ENCODE peak calls at places on chromosomes 16 and 17, in eight cellular contexts. One of them, this sample, is unnamed.
A peak's percentile ranks its signal among the peaks of the same experiment; 100 is the strongest.

GRCh38 chr16:58882292-58882691 is 148.2 kb upstream of the GOT2 start:
- DNase-seq in osteocyte: no peak
- DNase-seq in HFFc6: no peak
- DNase-seq in heart right ventricle: no peak
- DNase-seq in GM10248: peak; percentile 47
- DNase-seq in cardiac fibroblast: no peak
- DNase-seq in fibroblast of mammary gland: no peak
- DNase-seq in breast epithelium: no peak
- DNase-seq in this sample: no peak

GRCh38 chr17:73201215-73202069 is 8.6 kb downstream of the COG1 start:
- DNase-seq in fibroblast of mammary gland: peak; percentile 49
- DNase-seq in heart right ventricle: peak; percentile 24
- DNase-seq in cardiac fibroblast: no peak
- DNase-seq in osteocyte: no peak
- DNase-seq in GM10248: no peak
- DNase-seq in breast epithelium: no peak
- DNase-seq in HFFc6: no peak
- DNase-seq in this sample: no peak

GRCh38 chr17:74584307-74584706 is 7.8 kb downstream of the CD300LD start:
- DNase-seq in osteocyte: no peak
- DNase-seq in heart right ventricle: no peak
- DNase-seq in cardiac fibroblast: no peak
- DNase-seq in breast epithelium: no peak
- DNase-seq in GM10248: no peak
- DNase-seq in HFFc6: no peak
- DNase-seq in fibroblast of mammary gland: no peak
- DNase-seq in this sample: no peak

GRCh38 chr16:1054660-1055556 is 17.6 kb upstream of the SSTR5 start:
- DNase-seq in cardiac fibroblast: peak; percentile 59
- DNase-seq in breast epithelium: no peak
- DNase-seq in HFFc6: no peak
- DNase-seq in osteocyte: no peak
- DNase-seq in GM10248: peak; percentile 72
- DNase-seq in fibroblast of mammary gland: peak; percentile 42
- DNase-seq in heart right ventricle: peak; percentile 69
- DNase-seq in this sample: peak; percentile 47

GRCh38 chr16:11084484-11085024 is 140.2 kb downstream of the CLEC16A start:
- DNase-seq in HFFc6: peak; percentile 80
- DNase-seq in osteocyte: no peak
- DNase-seq in breast epithelium: no peak
- DNase-seq in cardiac fibroblast: peak; percentile 81
- DNase-seq in GM10248: no peak
- DNase-seq in heart right ventricle: no peak
- DNase-seq in fibroblast of mammary gland: peak; percentile 92
- DNase-seq in this sample: peak; percentile 50

GRCh38 chr17:76432712-76433336 is 20.1 kb downstream of the UBE2O start:
- DNase-seq in osteocyte: no peak
- DNase-seq in breast epithelium: no peak
- DNase-seq in fibroblast of mammary gland: peak; percentile 51
- DNase-seq in GM10248: no peak
- DNase-seq in HFFc6: peak; percentile 38
- DNase-seq in heart right ventricle: no peak
- DNase-seq in cardiac fibroblast: peak; percentile 46
- DNase-seq in this sample: peak; percentile 24

GRCh38 chr16:18816286-18816685 is 14.9 kb upstream of the ARL6IP1 start:
- DNase-seq in HFFc6: no peak
- DNase-seq in heart right ventricle: no peak
- DNase-seq in GM10248: no peak
- DNase-seq in breast epithelium: no peak
- DNase-seq in fibroblast of mammary gland: no peak
- DNase-seq in osteocyte: no peak
- DNase-seq in cardiac fibroblast: no peak
- DNase-seq in this sample: no peak

GRCh38 chr16:4314532-4315184 is 1.2 kb upstream of the GLIS2 start:
- DNase-seq in osteocyte: peak; percentile 88
- DNase-seq in cardiac fibroblast: peak; percentile 57
- DNase-seq in HFFc6: peak; percentile 42
- DNase-seq in breast epithelium: no peak
- DNase-seq in heart right ventricle: no peak
- DNase-seq in GM10248: no peak
- DNase-seq in fibroblast of mammary gland: peak; percentile 64
- DNase-seq in this sample: no peak

GRCh38 chr17:74466111-74466784 is at the start of gene CD300A:
- DNase-seq in HFFc6: no peak
- DNase-seq in osteocyte: no peak
- DNase-seq in cardiac fibroblast: no peak
- DNase-seq in fibroblast of mammary gland: no peak
- DNase-seq in breast epithelium: no peak
- DNase-seq in heart right ventricle: peak; percentile 49
- DNase-seq in GM10248: no peak
- DNase-seq in this sample: no peak

GRCh38 chr16:77840623-77841274 is 52.4 kb downstream of the VAT1L start:
- DNase-seq in osteocyte: no peak
- DNase-seq in GM10248: no peak
- DNase-seq in breast epithelium: no peak
- DNase-seq in heart right ventricle: no peak
- DNase-seq in HFFc6: no peak
- DNase-seq in fibroblast of mammary gland: no peak
- DNase-seq in cardiac fibroblast: no peak
- DNase-seq in this sample: peak; percentile 27

GRCh38 chr16:86044241-86044671 is 145.3 kb downstream of the IRF8 start:
- DNase-seq in HFFc6: peak; percentile 15
- DNase-seq in heart right ventricle: peak; percentile 46
- DNase-seq in breast epithelium: no peak
- DNase-seq in GM10248: peak; percentile 74
- DNase-seq in osteocyte: no peak
- DNase-seq in fibroblast of mammary gland: peak; percentile 38
- DNase-seq in cardiac fibroblast: peak; percentile 24
- DNase-seq in this sample: peak; percentile 54

GRCh38 chr17:1998426-1998784 is 26.7 kb downstream of the RTN4RL1 start:
- DNase-seq in GM10248: no peak
- DNase-seq in cardiac fibroblast: no peak
- DNase-seq in HFFc6: no peak
- DNase-seq in heart right ventricle: no peak
- DNase-seq in osteocyte: no peak
- DNase-seq in fibroblast of mammary gland: no peak
- DNase-seq in breast epithelium: no peak
- DNase-seq in this sample: no peak

GRCh38 chr17:36148559-36149295 is 27.7 kb downstream of the TBC1D3B start:
- DNase-seq in fibroblast of mammary gland: peak; percentile 66
- DNase-seq in HFFc6: peak; percentile 32
- DNase-seq in osteocyte: no peak
- DNase-seq in cardiac fibroblast: peak; percentile 61
- DNase-seq in heart right ventricle: peak; percentile 55
- DNase-seq in GM10248: peak; percentile 80
- DNase-seq in breast epithelium: peak; percentile 72
- DNase-seq in this sample: peak; percentile 72

GRCh38 chr16:2471016-2471652 is at the start of gene NTN3:
- DNase-seq in osteocyte: no peak
- DNase-seq in GM10248: no peak
- DNase-seq in heart right ventricle: no peak
- DNase-seq in HFFc6: no peak
- DNase-seq in cardiac fibroblast: no peak
- DNase-seq in breast epithelium: no peak
- DNase-seq in fibroblast of mammary gland: no peak
- DNase-seq in this sample: no peak

GRCh38 chr16:65180986-65181710 is 59.3 kb upstream of the CDH11 start:
- DNase-seq in breast epithelium: no peak
- DNase-seq in osteocyte: no peak
- DNase-seq in heart right ventricle: no peak
- DNase-seq in GM10248: no peak
- DNase-seq in cardiac fibroblast: no peak
- DNase-seq in fibroblast of mammary gland: peak; percentile 18
- DNase-seq in HFFc6: no peak
- DNase-seq in this sample: no peak

GRCh38 chr17:19237389-19238166 is 412 bp downstream of the EPN2 start:
- DNase-seq in breast epithelium: peak; percentile 54
- DNase-seq in heart right ventricle: peak; percentile 40
- DNase-seq in cardiac fibroblast: no peak
- DNase-seq in osteocyte: peak; percentile 85
- DNase-seq in GM10248: peak; percentile 67
- DNase-seq in HFFc6: peak; percentile 29
- DNase-seq in fibroblast of mammary gland: no peak
- DNase-seq in this sample: no peak

GRCh38 chr17:74201250-74201649 is 2.2 kb upstream of the RPL38 start:
- DNase-seq in HFFc6: no peak
- DNase-seq in GM10248: no peak
- DNase-seq in heart right ventricle: no peak
- DNase-seq in fibroblast of mammary gland: peak; percentile 80
- DNase-seq in osteocyte: no peak
- DNase-seq in breast epithelium: no peak
- DNase-seq in cardiac fibroblast: peak; percentile 80
- DNase-seq in this sample: peak; percentile 73

GRCh38 chr17:55576237-55576998 is 65.2 kb upstream of the SMIM36 start:
- DNase-seq in heart right ventricle: no peak
- DNase-seq in GM10248: no peak
- DNase-seq in fibroblast of mammary gland: peak; percentile 91
- DNase-seq in cardiac fibroblast: peak; percentile 84
- DNase-seq in osteocyte: no peak
- DNase-seq in breast epithelium: no peak
- DNase-seq in HFFc6: peak; percentile 80
- DNase-seq in this sample: peak; percentile 66

GRCh38 chr17:34153988-34154387 is 101.1 kb upstream of the CCL2 start:
- DNase-seq in heart right ventricle: no peak
- DNase-seq in GM10248: no peak
- DNase-seq in breast epithelium: no peak
- DNase-seq in HFFc6: no peak
- DNase-seq in osteocyte: no peak
- DNase-seq in fibroblast of mammary gland: no peak
- DNase-seq in cardiac fibroblast: no peak
- DNase-seq in this sample: no peak
- TF ChIP-seq CTCF in heart right ventricle: no peak
- TF ChIP-seq CTCF in GM10248: no peak
- TF ChIP-seq CTCF in breast epithelium: no peak
- TF ChIP-seq CTCF in HFFc6: no peak
- TF ChIP-seq CTCF in osteocyte: no peak
- TF ChIP-seq CTCF in fibroblast of mammary gland: no peak
- TF ChIP-seq CTCF in cardiac fibroblast: no peak
- TF ChIP-seq CTCF in this sample: no peak

GRCh38 chr17:3691539-3692166 is 4.3 kb downstream of the P2RX5 start:
- DNase-seq in fibroblast of mammary gland: no peak
- DNase-seq in cardiac fibroblast: no peak
- DNase-seq in HFFc6: no peak
- DNase-seq in heart right ventricle: no peak
- DNase-seq in GM10248: no peak
- DNase-seq in breast epithelium: no peak
- DNase-seq in osteocyte: no peak
- DNase-seq in this sample: no peak
- TF ChIP-seq CTCF in fibroblast of mammary gland: no peak
- TF ChIP-seq CTCF in cardiac fibroblast: peak; percentile 10
- TF ChIP-seq CTCF in HFFc6: no peak
- TF ChIP-seq CTCF in heart right ventricle: no peak
- TF ChIP-seq CTCF in GM10248: peak; percentile 18
- TF ChIP-seq CTCF in breast epithelium: no peak
- TF ChIP-seq CTCF in osteocyte: no peak
- TF ChIP-seq CTCF in this sample: no peak

DNA sequence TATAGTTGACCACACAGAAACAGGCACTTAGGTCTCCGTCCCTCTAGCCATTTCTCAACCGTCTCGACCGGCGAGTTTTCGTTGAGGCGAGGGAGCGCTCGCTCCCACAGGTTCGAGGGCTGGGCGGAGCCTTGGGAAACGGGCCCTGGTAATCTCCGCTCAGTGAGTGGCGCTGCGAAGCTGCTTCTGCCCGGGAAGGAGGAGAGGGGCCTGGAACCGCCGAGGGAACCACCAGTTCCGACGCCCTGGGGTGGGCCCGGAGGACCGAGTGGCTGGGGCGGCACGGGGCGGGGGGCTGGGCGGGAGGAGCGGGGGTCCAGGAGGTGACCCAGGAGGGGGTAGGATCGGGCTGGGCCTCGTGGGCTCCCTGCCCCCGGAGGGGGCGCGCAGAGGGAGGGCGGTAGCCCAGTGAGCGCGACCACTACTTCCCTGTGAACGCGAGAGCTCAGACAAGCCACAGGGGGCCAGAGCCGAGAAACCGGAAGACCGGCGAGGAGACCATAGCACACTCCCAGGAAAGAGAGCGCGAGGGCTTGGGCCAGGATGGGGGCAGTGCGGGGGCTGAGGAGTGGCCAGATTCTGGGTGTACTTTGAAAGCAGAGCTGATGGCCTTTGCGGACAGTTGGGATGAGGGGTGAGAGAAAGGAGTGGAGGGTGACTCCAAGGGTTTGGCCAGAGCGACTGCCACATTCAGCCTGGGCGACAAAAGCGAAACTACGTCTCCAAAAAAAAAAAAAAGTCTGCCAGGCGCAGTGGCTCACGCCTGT is 29.9 kb upstream of the ARL4D start:
- DNase-seq in fibroblast of mammary gland: peak; percentile 78
- DNase-seq in GM10248: peak; percentile 56
- DNase-seq in breast epithelium: peak; percentile 82
- DNase-seq in HFFc6: peak; percentile 70
- DNase-seq in osteocyte: no peak
- DNase-seq in heart right ventricle: peak; percentile 84
- DNase-seq in cardiac fibroblast: peak; percentile 83
- DNase-seq in this sample: peak; percentile 87
- TF ChIP-seq CTCF in fibroblast of mammary gland: no peak
- TF ChIP-seq CTCF in GM10248: peak; percentile 36
- TF ChIP-seq CTCF in breast epithelium: no peak
- TF ChIP-seq CTCF in HFFc6: no peak
- TF ChIP-seq CTCF in osteocyte: no peak
- TF ChIP-seq CTCF in heart right ventricle: no peak
- TF ChIP-seq CTCF in cardiac fibroblast: no peak
- TF ChIP-seq CTCF in this sample: no peak

GRCh38 chr17:44630703-44631102 is 25.6 kb upstream of the MEIOC start:
- DNase-seq in breast epithelium: no peak
- DNase-seq in osteocyte: no peak
- DNase-seq in GM10248: no peak
- DNase-seq in cardiac fibroblast: no peak
- DNase-seq in heart right ventricle: no peak
- DNase-seq in HFFc6: no peak
- DNase-seq in fibroblast of mammary gland: no peak
- DNase-seq in this sample: no peak

GRCh38 chr17:44637066-44637465 is 19.2 kb upstream of the MEIOC start:
- DNase-seq in fibroblast of mammary gland: no peak
- DNase-seq in breast epithelium: no peak
- DNase-seq in heart right ventricle: no peak
- DNase-seq in cardiac fibroblast: no peak
- DNase-seq in HFFc6: no peak
- DNase-seq in osteocyte: no peak
- DNase-seq in GM10248: no peak
- DNase-seq in this sample: no peak

GRCh38 chr17:44633998-44634397 is 22.3 kb upstream of the MEIOC start:
- DNase-seq in breast epithelium: no peak
- DNase-seq in GM10248: no peak
- DNase-seq in HFFc6: no peak
- DNase-seq in fibroblast of mammary gland: no peak
- DNase-seq in cardiac fibroblast: no peak
- DNase-seq in heart right ventricle: no peak
- DNase-seq in osteocyte: no peak
- DNase-seq in this sample: no peak

DNA sequence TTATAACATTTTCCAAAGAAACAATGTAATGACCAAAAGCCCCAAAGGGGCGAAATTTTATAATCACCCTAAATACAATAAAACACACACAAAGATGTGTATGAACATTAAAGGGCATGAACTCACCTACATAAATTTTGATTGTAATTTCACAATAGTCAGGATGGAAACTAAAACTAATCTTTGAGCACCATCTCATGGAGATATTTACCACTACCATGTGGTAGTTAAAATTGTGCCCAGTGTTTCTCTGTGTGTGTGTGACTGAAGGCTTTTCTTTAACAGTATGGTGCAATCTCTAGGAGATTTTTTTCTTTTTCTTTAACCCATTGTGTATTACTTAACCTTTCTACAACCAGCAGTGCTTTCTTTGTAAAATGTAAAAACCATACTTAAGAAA is 19.7 kb upstream of the MEIOC start:
- DNase-seq in HFFc6: peak; percentile 59
- DNase-seq in GM10248: no peak
- DNase-seq in fibroblast of mammary gland: peak; percentile 67
- DNase-seq in breast epithelium: no peak
- DNase-seq in cardiac fibroblast: peak; percentile 70
- DNase-seq in osteocyte: no peak
- DNase-seq in heart right ventricle: no peak
- DNase-seq in this sample: peak; percentile 54
- TF ChIP-seq CTCF in HFFc6: peak; percentile 78
- TF ChIP-seq CTCF in GM10248: peak; percentile 14
- TF ChIP-seq CTCF in fibroblast of mammary gland: peak; percentile 58
- TF ChIP-seq CTCF in breast epithelium: no peak
- TF ChIP-seq CTCF in cardiac fibroblast: peak; percentile 24
- TF ChIP-seq CTCF in osteocyte: peak; percentile 78
- TF ChIP-seq CTCF in heart right ventricle: peak; percentile 58
- TF ChIP-seq CTCF in this sample: peak; percentile 56